ENCODE peak calls at places on chromosomes 5 and 9, in seven cellular contexts. T, M, N, F, L, Z and D are unnamed samples.

GRCh38 chr5:159178978-159179377 is 30.4 kb downstream of the RNF145 start:
- DNase-seq in T (peak; percentile 96), M (no peak), N (peak; percentile 99), F (peak; percentile 95), L (no peak), Z (peak; percentile 67), D (peak; percentile 24)

GRCh38 chr5:154199671-154200220 is 9.2 kb downstream of the GALNT10 start:
- DNase-seq in T (no peak), M (no peak), N (no peak), F (no peak), L (no peak), Z (no peak), D (no peak)

GRCh38 chr9:34988218-34989055 is 1.1 kb upstream of the DNAJB5 start:
- DNase-seq in T (no peak), M (no peak), N (no peak), F (peak; percentile 46), L (peak; percentile 34), Z (no peak), D (no peak)

GRCh38 chr5:67350185-67350584 is 153.6 kb upstream of the CD180 start:
- DNase-seq in T (no peak), M (no peak), N (no peak), F (peak; percentile 23), L (no peak), Z (no peak), D (no peak)

GRCh38 chr5:148255456-148255855 is 13.1 kb upstream of the SPINK13 start:
- DNase-seq in T (no peak), M (no peak), N (peak; percentile 3), F (no peak), L (no peak), Z (no peak), D (no peak)

GRCh38 chr5:119302916-119303897 is 52.6 kb upstream of the TNFAIP8 start:
- DNase-seq in T (peak; percentile 92), M (no peak), N (peak; percentile 98), F (peak; percentile 99), L (no peak), Z (no peak), D (no peak)

GRCh38 chr9:24509850-24510249 is 35.8 kb downstream of the IZUMO3 start:
- DNase-seq in T (no peak), M (no peak), N (no peak), F (no peak), L (no peak), Z (no peak), D (no peak)

GRCh38 chr5:169009171-169009570 is 291.8 kb downstream of the SLIT3 start:
- DNase-seq in T (peak; percentile 51), M (no peak), N (peak; percentile 17), F (peak; percentile 12), L (no peak), Z (no peak), D (no peak)

GRCh38 chr5:144549580-144549979 is 378.9 kb downstream of the KCTD16 start:
- DNase-seq in T (peak; percentile 14), M (no peak), N (peak; percentile 73), F (peak; percentile 77), L (no peak), Z (no peak), D (peak; percentile 21)

GRCh38 chr9:130689937-130690700 is 3.5 kb upstream of the EXOSC2 start:
- DNase-seq in T (peak; percentile 95), M (no peak), N (peak; percentile 96), F (peak; percentile 96), L (no peak), Z (peak; percentile 92), D (peak; percentile 84)

GRCh38 chr9:126953089-126953809 is 38.7 kb downstream of the RALGPS1 start:
- DNase-seq in T (no peak), M (no peak), N (peak; percentile 47), F (peak; percentile 63), L (no peak), Z (no peak), D (no peak)

GRCh38 chr9:98357921-98358535 is 102.6 kb upstream of the TBC1D2 start:
- DNase-seq in T (no peak), M (no peak), N (peak; percentile 36), F (peak; percentile 79), L (no peak), Z (no peak), D (no peak)

GRCh38 chr9:134179595-134179917 is 15.2 kb upstream of the RNU6ATAC start:
- DNase-seq in T (no peak), M (no peak), N (no peak), F (no peak), L (no peak), Z (no peak), D (no peak)

GRCh38 chr5:115170128-115170923 is 618 bp upstream of the TRIM36 start:
- DNase-seq in T (no peak), M (no peak), N (no peak), F (no peak), L (peak; percentile 30), Z (no peak), D (peak; percentile 75)

GRCh38 chr9:75713373-75713772 is 177.1 kb upstream of the PCSK5 start:
- DNase-seq in T (no peak), M (no peak), N (no peak), F (no peak), L (no peak), Z (no peak), D (no peak)

GRCh38 chr5:362978-363765 is 41.7 kb downstream of the AHRR start:
- DNase-seq in T (no peak), M (no peak), N (no peak), F (no peak), L (no peak), Z (no peak), D (no peak)